ENCODE peak calls at places on chromosomes 12 and 14, in seven cellular contexts. W is H1, Y is stomach, D is cardiac muscle cell, T is K562, V is PC-3, X is astrocyte. A is an unnamed sample. For H3K4me1, the result is how much of the 10 kb centered on the place peaks cover.

GRCh38 chr14:104681689-104682074 is 7.7 kb upstream of the INF2 start:
- DNase-seq in V (peak), T (no peak), Y (peak), D (peak), W (peak), X (peak), A (peak)

GRCh38 chr12:123055281-123055766 is 74.8 kb downstream of the ARL6IP4 start:
- DNase-seq in X (no peak), V (no peak), T (no peak), W (no peak), Y (no peak), D (no peak), A (peak)

GRCh38 chr14:102915292-102916110 is 7.0 kb upstream of the AMN start:
- DNase-seq in Y (no peak), W (no peak), T (no peak), D (no peak), X (no peak), V (no peak), A (no peak)

GRCh38 chr14:103296007-103296406 is 38.0 kb upstream of the EIF5 start:
- DNase-seq in Y (no peak), W (no peak), V (peak), D (peak), T (no peak), X (peak), A (no peak)

GRCh38 chr14:32602699-32603098 is 273.6 kb downstream of the AKAP6 start:
- DNase-seq in X (no peak), D (no peak), T (no peak), Y (no peak), W (no peak), V (no peak), A (no peak)

GRCh38 chr12:102010265-102010994 is 51.4 kb downstream of the WASHC3 start:
- DNase-seq in V (no peak), X (no peak), D (no peak), T (no peak), W (no peak), Y (no peak), A (no peak)

GRCh38 chr12:55719371-55719770 is 822 bp upstream of the RDH5 start:
- DNase-seq in D (no peak), T (no peak), V (no peak), W (no peak), X (no peak), Y (no peak), A (no peak)

GRCh38 chr12:2412305-2412643 is 359.5 kb downstream of the CACNA1C start:
- DNase-seq in T (peak), X (no peak), Y (no peak), V (no peak), W (no peak), D (peak), A (no peak)

GRCh38 chr12:127383281-127383680 is 883.7 kb upstream of the TMEM132C start:
- DNase-seq in D (no peak), X (peak), W (no peak), V (peak), T (no peak), Y (no peak), A (no peak)

GRCh38 chr12:124567673-124568373 is 411 bp upstream of the NCOR2 start:
- DNase-seq in D (peak), T (peak), Y (peak), X (peak), V (peak), W (no peak), A (peak)

GRCh38 chr12:18589316-18589715 is 148.5 kb downstream of the PLCZ1 start:
- DNase-seq in Y (no peak), D (no peak), T (no peak), X (no peak), W (no peak), V (no peak), A (no peak)

GRCh38 chr14:32136027-32136825 is 59.1 kb downstream of the ARHGAP5 start:
- DNase-seq in W (no peak), X (no peak), V (no peak), Y (no peak), T (no peak), D (no peak), A (no peak)

GRCh38 chr12:127398026-127398715 is 868.8 kb upstream of the TMEM132C start:
- DNase-seq in X (peak), Y (no peak), D (no peak), T (no peak), V (no peak), W (no peak), A (no peak)

GRCh38 chr12:99619389-99620158 is 28.0 kb upstream of the GARIN6 start:
- DNase-seq in V (peak), T (peak), W (no peak), Y (no peak), X (peak), D (peak), A (no peak)

GRCh38 chr12:2691001-2691339 is 103.8 kb upstream of the FKBP4 start:
- DNase-seq in T (no peak), X (peak), D (peak), Y (no peak), V (no peak), W (no peak), A (no peak)

GRCh38 chr12:6057693-6058092 is 66.8 kb downstream of the VWF start:
- DNase-seq in W (peak), Y (no peak), D (peak), T (no peak), V (no peak), X (no peak), A (no peak)

GRCh38 chr14:105075364-105076295 is 10.4 kb upstream of the GPR132 start:
- DNase-seq in X (no peak), W (no peak), V (no peak), T (peak), Y (no peak), D (no peak), A (peak)

GRCh38 chr12:51082561-51083139 is 746 bp downstream of the CSRNP2 start:
- DNase-seq in Y (no peak), V (peak), T (no peak), X (peak), D (no peak), W (peak), A (no peak)

GRCh38 chr12:111076611-111077451 is 156.5 kb upstream of the MYL2 start:
- DNase-seq in X (no peak), V (no peak), Y (peak), W (no peak), T (no peak), D (no peak), A (peak)

GRCh38 chr12:49542592-49543160 is 3.8 kb downstream of the KCNH3 start:
- DNase-seq in D (no peak), Y (no peak), W (no peak), V (no peak), T (no peak), X (no peak), A (peak)

GRCh38 chr12:114680498-114681148 is 3.4 kb downstream of the TBX3 start:
- DNase-seq in W (no peak), D (no peak), T (no peak), X (no peak), V (peak), Y (no peak), A (no peak)

GRCh38 chr12:53159195-53159834 is 21.2 kb upstream of the ZNF740 start:
- DNase-seq in X (peak), V (peak), T (peak), W (no peak), D (peak), Y (peak), A (peak)

GRCh38 chr12:106138279-106138645 is 492 bp downstream of the NUAK1 start:
- DNase-seq in T (no peak), W (no peak), X (no peak), V (peak), Y (no peak), D (peak), A (no peak)

GRCh38 chr12:49980501-49981158 is 7.9 kb downstream of the AQP6 start:
- DNase-seq in Y (no peak), D (no peak), T (peak), V (no peak), W (no peak), X (no peak), A (no peak)

GRCh38 chr12:6641131-6641530 is 5.4 kb upstream of the LPAR5 start:
- DNase-seq in V (no peak), W (no peak), T (no peak), X (no peak), Y (no peak), D (no peak), A (peak)

GRCh38 chr12:13164859-13165577 is 31.5 kb upstream of the EMP1 start:
- DNase-seq in Y (no peak), X (no peak), V (no peak), T (no peak), W (no peak), D (no peak), A (no peak)
- H3K4me3 ChIP-seq in Y (no peak), X (no peak), V (no peak), T (no peak), W (no peak), D (no peak), A (no peak)

GRCh38 chr14:54488318-54488645 is 498 bp downstream of the GMFB start:
- DNase-seq in T (no peak), X (no peak), V (no peak), D (no peak), W (no peak), Y (no peak), A (no peak)

GRCh38 chr14:54489318-54489683 is 521 bp upstream of the GMFB start:
- DNase-seq in D (no peak), Y (no peak), V (no peak), T (no peak), W (no peak), X (no peak), A (no peak)

GRCh38 chr14:54489731-54490447 is 1.1 kb upstream of the GMFB start:
- DNase-seq in W (no peak), Y (no peak), D (no peak), X (no peak), T (no peak), V (peak), A (no peak)

GRCh38 chr14:54487771-54488170 is 1.0 kb downstream of the GMFB start:
- DNase-seq in Y (no peak), W (no peak), T (no peak), V (peak), D (peak), X (peak), A (no peak)

GRCh38 chr14:54488646-54489317 is at the start of gene GMFB:
- DNase-seq in T (peak), W (peak), D (peak), X (peak), V (peak), Y (peak), A (peak)
- H3K4me1 ChIP-seq in T (under half), W (under half), D (under half), X (under half), V (under half), Y (under half), A (under half)

GRCh38 chr12:47855502-47855901 is 35.8 kb upstream of the HDAC7 start:
- DNase-seq in T (peak), V (no peak), W (no peak), D (no peak), X (no peak), Y (no peak), A (no peak)
- TF ChIP-seq CTCF in T (peak), V (peak), W (no peak), D (no peak), X (no peak), Y (no peak), A (no peak)

GRCh38 chr12:119669744-119670472 is 2.0 kb downstream of the PRKAB1 start:
- DNase-seq in X (no peak), T (no peak), W (no peak), D (no peak), Y (peak), V (peak), A (no peak)
- H3K4me3 ChIP-seq in X (no peak), T (peak), W (no peak), D (no peak), Y (peak), V (peak), A (peak)

DNA sequence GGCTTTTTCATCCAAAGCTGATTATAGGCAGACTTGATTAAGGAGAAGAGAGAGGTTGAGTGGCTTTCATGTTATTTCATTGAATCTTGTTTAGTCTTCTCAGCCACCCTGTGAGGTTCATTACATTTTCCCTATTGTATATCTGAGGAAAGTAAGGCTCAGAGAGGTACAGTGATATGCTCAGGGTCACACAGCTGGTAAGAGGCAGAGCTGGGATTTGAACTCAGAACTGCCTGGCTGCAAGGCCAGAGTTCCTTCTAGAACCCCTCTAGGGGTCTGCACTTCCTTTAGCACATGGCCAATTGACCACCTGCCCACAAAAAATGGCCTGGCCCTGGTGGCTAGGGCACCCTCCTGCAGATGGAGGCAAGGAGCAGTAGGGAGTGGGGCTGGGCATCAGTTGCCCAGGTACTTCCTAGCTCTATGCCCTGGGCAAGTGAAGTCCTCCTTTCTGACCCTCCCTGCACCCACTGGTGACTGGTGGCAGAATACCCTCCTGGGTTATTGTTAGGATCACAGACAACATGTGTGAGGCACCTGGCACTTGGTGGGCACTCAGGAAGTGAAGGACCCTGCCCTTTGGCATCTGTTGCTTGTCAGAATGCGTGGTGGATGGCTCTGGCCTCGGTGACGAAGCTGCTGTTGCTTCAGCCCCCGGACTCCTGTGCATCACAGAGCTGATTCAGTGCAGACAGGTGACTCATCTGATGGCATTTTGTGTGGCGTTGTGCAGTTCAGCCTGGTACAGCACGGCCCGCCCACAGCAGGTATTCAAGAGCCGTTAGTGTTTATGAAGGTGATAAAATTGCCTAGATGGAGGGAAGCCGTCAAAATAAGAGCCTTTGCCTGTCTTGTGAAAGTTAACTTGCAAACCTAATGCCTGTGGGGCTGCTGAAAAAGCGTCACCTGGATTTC is 115.8 kb downstream of the SLC25A47 start:
- DNase-seq in V (peak), T (no peak), W (no peak), Y (peak), X (peak), D (no peak), A (no peak)
- H3K4me1 ChIP-seq in V (under half), T (under half), W (under half), Y (under half), X (under half), D (under half), A (under half)

DNA sequence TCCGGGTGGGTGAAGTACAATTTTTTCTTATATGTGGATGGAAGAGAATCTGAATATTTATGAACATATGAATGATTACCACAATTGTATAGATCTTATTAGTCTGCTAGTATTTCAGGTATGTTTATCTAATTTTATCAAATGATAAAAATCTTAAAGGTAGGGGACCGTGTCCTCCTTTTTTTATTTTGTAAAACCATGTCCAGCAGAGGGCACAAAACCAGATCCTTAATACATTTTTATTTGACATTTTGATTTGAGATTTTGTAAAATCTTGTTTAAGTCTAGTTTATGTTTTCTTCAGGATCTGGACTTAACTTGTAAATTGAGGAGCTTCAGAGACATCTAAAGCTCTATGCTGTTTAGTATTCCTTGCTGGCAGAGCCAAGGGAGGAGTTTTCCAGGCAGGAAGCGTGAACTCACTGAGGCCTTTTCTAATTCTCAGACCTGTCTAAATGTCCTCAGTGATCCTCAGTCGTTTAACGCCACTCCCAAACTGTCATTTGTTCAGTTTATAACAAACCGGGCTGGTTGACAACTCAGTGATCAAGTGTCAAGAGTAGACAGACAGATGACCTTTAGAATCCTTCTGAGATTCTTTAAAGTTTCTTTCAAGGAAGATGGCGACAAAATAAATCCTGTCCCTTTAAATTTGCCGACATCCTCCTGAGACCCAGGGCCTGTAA is 263.9 kb downstream of the KTN1 start:
- DNase-seq in W (no peak), V (peak), Y (no peak), T (no peak), D (no peak), X (no peak), A (no peak)
- TF ChIP-seq CTCF in W (no peak), V (peak), Y (no peak), T (no peak), D (peak), X (peak), A (no peak)

A was measured in pancreas.